ENCODE peak calls at places on chromosomes 1 and 21, in nine cellular contexts. X, Q, Y, R, I, H, B, P and M are unnamed samples.

GRCh38 chr1:209743145-209743482 is 12.7 kb upstream of the TRAF3IP3 start:
- DNase-seq in X (no peak), Q (no peak), Y (peak), R (peak), I (no peak), H (no peak), B (no peak), P (no peak), M (no peak)

GRCh38 chr21:25366116-25366515 is 241.2 kb downstream of the MRPL39 start:
- DNase-seq in X (no peak), Q (no peak), Y (no peak), R (no peak), I (no peak), H (no peak), B (no peak), P (no peak), M (no peak)

GRCh38 chr1:207890136-207890738 is 20.7 kb downstream of the CD34 start:
- DNase-seq in X (peak), Q (no peak), Y (peak), R (peak), I (no peak), H (no peak), B (no peak), P (no peak), M (no peak)

GRCh38 chr1:18328803-18329202 is 151.9 kb upstream of the KLHDC7A start:
- DNase-seq in X (no peak), Q (no peak), Y (no peak), R (no peak), I (no peak), H (no peak), B (no peak), P (no peak), M (no peak)

GRCh38 chr1:245687636-245688535 is 533.1 kb downstream of the KIF26B start:
- DNase-seq in X (no peak), Q (no peak), Y (no peak), R (no peak), I (no peak), H (no peak), B (no peak), P (no peak), M (no peak)

GRCh38 chr1:66396212-66396890 is 137.6 kb upstream of the SGIP1 start:
- DNase-seq in X (no peak), Q (no peak), Y (no peak), R (no peak), I (no peak), H (no peak), B (no peak), P (no peak), M (no peak)

GRCh38 chr1:39105841-39106765 is 80.0 kb downstream of the NDUFS5 start:
- DNase-seq in X (peak), Q (no peak), Y (peak), R (peak), I (peak), H (peak), B (no peak), P (peak), M (no peak)

GRCh38 chr1:21175670-21176581 is 771 bp downstream of the EIF4G3 start:
- DNase-seq in X (peak), Q (peak), Y (peak), R (no peak), I (peak), H (peak), B (no peak), P (peak), M (no peak)

GRCh38 chr1:197955486-197956394 is 38.6 kb downstream of the LHX9 start:
- DNase-seq in X (no peak), Q (no peak), Y (no peak), R (no peak), I (no peak), H (no peak), B (no peak), P (no peak), M (no peak)

GRCh38 chr1:15799004-15799867 is 8.2 kb downstream of the UQCRHL start:
- DNase-seq in X (no peak), Q (peak), Y (peak), R (peak), I (no peak), H (no peak), B (no peak), P (no peak), M (peak)

GRCh38 chr1:233566886-233567285 is 47.0 kb upstream of the KCNK1 start:
- DNase-seq in X (no peak), Q (no peak), Y (no peak), R (no peak), I (no peak), H (no peak), B (no peak), P (no peak), M (no peak)

GRCh38 chr1:207993477-207994445 is 82.8 kb upstream of the CD34 start:
- DNase-seq in X (no peak), Q (no peak), Y (no peak), R (no peak), I (no peak), H (no peak), B (no peak), P (peak), M (no peak)

GRCh38 chr1:205014772-205015171 is 28.2 kb upstream of the CNTN2 start:
- DNase-seq in X (no peak), Q (no peak), Y (no peak), R (no peak), I (no peak), H (no peak), B (no peak), P (no peak), M (no peak)

GRCh38 chr21:17051054-17051453 is 461.8 kb upstream of the CXADR start:
- DNase-seq in X (no peak), Q (no peak), Y (no peak), R (no peak), I (no peak), H (no peak), B (no peak), P (no peak), M (no peak)

DNA sequence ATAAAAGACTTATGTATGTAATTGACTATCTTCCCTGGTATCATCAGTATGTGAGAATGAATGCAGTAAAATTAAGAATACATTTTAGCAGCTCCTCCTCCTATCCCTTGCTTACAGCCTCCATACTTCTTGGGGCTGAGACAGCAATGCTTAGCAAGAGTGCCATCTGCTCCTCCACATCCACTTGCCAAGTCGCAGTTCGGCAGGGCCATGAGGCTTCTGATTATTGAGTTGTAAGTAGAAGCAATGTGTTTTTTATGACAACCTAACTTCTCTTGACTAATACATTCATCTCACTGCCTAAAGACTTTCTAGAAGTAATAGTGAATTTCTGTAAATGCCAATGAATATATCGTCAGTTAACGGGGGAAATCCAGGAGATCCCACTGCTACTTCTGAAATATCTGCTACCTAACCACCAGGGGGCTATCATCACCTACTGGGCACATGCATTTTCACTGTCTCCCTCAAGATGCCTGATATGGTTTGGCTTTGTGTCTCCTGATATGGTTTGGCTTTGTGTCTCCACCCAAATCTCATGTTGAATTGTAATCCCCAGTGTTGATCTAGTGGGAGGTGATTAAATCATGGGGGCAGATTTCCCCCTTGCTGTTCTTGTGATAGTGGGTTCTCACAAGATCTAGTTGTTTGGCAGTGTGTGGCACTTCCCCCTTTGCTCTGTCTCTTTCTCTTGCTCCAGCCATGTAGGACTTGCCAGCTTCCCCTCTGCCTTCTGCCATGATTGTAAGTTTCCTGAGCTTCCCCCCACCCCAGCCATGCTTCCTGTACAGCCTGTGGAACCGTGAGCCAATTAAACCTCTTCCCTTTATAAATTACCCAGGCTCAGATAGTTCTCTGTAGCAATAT is 59.6 kb downstream of the EXTL2 start:
- DNase-seq in X (no peak), Q (no peak), Y (no peak), R (no peak), I (no peak), H (no peak), B (no peak), P (peak), M (no peak)
- TF ChIP-seq CTCF in X (peak), Q (peak), Y (peak), R (no peak), I (no peak), H (peak), B (no peak), P (peak), M (no peak)

DNA sequence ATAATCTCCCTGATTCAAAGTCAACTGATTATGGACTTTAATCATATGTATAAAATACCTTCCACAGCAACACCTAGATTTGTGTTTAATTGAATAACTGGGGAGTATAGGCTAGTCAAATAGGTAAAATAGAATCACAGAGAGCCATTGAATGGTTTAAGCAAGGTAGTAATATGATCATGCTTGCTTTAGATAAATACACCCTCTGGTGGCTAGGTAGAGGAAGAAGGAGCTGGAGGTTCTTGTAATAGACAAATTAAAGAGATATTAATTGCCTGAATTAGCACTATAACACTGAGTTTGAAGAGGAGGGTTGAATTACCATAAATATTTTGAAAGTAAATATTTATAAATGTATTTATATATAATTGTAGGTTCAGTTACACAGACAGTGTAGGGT is 40.3 kb downstream of the DIRAS3 start:
- DNase-seq in X (no peak), Q (peak), Y (no peak), R (no peak), I (no peak), H (no peak), B (no peak), P (no peak), M (no peak)
- TF ChIP-seq CTCF in X (peak), Q (no peak), Y (peak), R (peak), I (no peak), H (no peak), B (peak), P (peak), M (no peak)

GRCh38 chr1:163039694-163040093 is 29.5 kb upstream of the RGS4 start:
- DNase-seq in X (no peak), Q (no peak), Y (no peak), R (no peak), I (no peak), H (no peak), B (no peak), P (no peak), M (no peak)
- TF ChIP-seq CTCF in X (no peak), Q (no peak), Y (no peak), R (no peak), I (no peak), H (no peak), B (no peak), P (no peak), M (no peak)

GRCh38 chr1:176466514-176466913 is 3.5 kb downstream of the PAPPA2 start:
- DNase-seq in X (no peak), Q (peak), Y (no peak), R (no peak), I (no peak), H (no peak), B (no peak), P (peak), M (no peak)
- TF ChIP-seq CTCF in X (no peak), Q (no peak), Y (no peak), R (no peak), I (no peak), H (no peak), B (no peak), P (peak), M (no peak)

GRCh38 chr1:169106095-169106920 is at the start of gene ATP1B1:
- DNase-seq in X (peak), Q (peak), Y (peak), R (peak), I (peak), H (peak), B (peak), P (peak), M (peak)
- TF ChIP-seq CTCF in X (peak), Q (no peak), Y (peak), R (peak), I (peak), H (no peak), B (peak), P (peak), M (no peak)

DNA sequence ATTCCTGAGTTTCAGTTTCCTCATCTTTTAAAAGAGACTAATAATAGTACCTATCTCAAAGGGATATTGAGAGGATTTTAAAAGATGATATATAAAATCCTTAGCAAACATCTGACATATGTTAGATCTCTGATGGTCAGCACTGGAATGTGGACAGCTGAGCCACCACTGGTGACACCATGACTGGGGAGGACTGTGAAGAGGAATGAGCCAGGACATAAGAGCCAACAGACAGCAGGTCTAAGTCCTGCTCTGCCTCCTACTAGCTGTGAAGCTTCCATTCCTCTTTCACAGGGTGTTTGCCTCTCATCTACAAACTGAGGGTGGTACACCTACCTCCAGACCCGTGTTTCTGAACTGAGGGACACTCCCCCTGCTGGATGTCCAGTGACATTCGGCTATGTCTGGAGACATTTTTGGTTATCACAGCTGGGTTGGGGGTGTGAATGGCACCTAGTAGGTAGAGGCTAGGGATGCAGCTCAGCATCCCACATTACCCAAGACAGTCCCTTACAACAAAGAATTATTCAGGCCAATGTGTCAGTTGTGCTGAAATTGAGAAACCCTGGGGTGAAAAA is 109.1 kb upstream of the OLIG2 start:
- DNase-seq in X (no peak), Q (no peak), Y (no peak), R (no peak), I (no peak), H (no peak), B (no peak), P (peak), M (no peak)
- TF ChIP-seq CTCF in X (no peak), Q (no peak), Y (no peak), R (no peak), I (no peak), H (no peak), B (no peak), P (peak), M (no peak)

GRCh38 chr21:31714741-31715365 is 17.1 kb downstream of the SCAF4 start:
- DNase-seq in X (no peak), Q (no peak), Y (no peak), R (no peak), I (no peak), H (no peak), B (no peak), P (no peak), M (no peak)

GRCh38 chr21:31713973-31714740 is 17.8 kb downstream of the SCAF4 start:
- DNase-seq in X (no peak), Q (no peak), Y (no peak), R (no peak), I (no peak), H (no peak), B (no peak), P (no peak), M (no peak)

GRCh38 chr21:31713115-31713514 is 18.8 kb downstream of the SCAF4 start:
- DNase-seq in X (no peak), Q (no peak), Y (no peak), R (no peak), I (no peak), H (no peak), B (no peak), P (no peak), M (no peak)

GRCh38 chr21:31720330-31720729 is 11.6 kb downstream of the SCAF4 start:
- DNase-seq in X (no peak), Q (no peak), Y (no peak), R (no peak), I (no peak), H (no peak), B (no peak), P (no peak), M (no peak)

DNA sequence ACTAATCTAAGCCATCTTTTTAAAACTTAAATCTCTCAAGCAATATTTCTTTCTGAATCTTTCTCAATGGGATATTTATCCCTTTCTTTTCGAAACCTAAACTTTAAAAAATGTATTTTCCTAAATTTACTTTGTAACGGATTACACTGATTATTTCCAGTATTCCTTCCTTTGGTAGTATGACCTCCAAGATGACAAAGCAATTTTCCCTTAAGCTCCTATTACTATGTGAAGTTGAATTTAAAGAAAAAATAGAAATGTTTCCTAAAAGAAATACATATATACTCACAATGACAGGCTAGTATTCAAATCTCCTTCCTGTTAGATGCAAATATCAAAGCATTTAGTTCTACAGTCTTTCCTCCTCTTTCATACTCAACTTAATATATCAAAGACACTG is 15.8 kb downstream of the SCAF4 start:
- DNase-seq in X (no peak), Q (no peak), Y (no peak), R (no peak), I (no peak), H (no peak), B (no peak), P (no peak), M (no peak)
- TF ChIP-seq CTCF in X (no peak), Q (no peak), Y (no peak), R (no peak), I (no peak), H (no peak), B (no peak), P (no peak), M (no peak)